ENCODE peak calls at places on chromosomes 6 and 20, in eight cellular contexts. V is endothelial cell of umbilical vein, P is A549, T is GM12878, C is HCT116, X is HepG2, U is H1, E is SK-N-SH. Z is an unnamed sample.
A peak's percentile ranks its signal among the peaks of the same experiment; 100 is the strongest.

GRCh38 chr6:44056392-44057237 is 70.6 kb downstream of the MRPL14 start:
- DNase-seq in V (peak; percentile 63), P (no peak), T (no peak), C (no peak), X (no peak), U (no peak), E (peak; percentile 83), Z (no peak)

GRCh38 chr6:96522469-96523009 is 933 bp downstream of the UFL1 start:
- DNase-seq in V (peak; percentile 40), P (peak; percentile 9), T (no peak), C (no peak), X (peak; percentile 22), U (no peak), E (peak; percentile 7), Z (peak; percentile 54)

GRCh38 chr6:160421854-160422253 is 73.7 kb downstream of the SLC22A3 start:
- DNase-seq in V (no peak), P (no peak), T (no peak), C (no peak), X (no peak), U (no peak), E (no peak), Z (no peak)

GRCh38 chr20:54122189-54122588 is 51.6 kb downstream of the CYP24A1 start:
- DNase-seq in V (no peak), P (peak; percentile 66), T (no peak), C (no peak), X (no peak), U (no peak), E (no peak), Z (no peak)

GRCh38 chr6:99905209-99906106 is 88.6 kb downstream of the MCHR2 start:
- DNase-seq in V (peak; percentile 47), P (peak; percentile 53), T (no peak), C (peak; percentile 60), X (peak; percentile 46), U (no peak), E (peak; percentile 24), Z (peak; percentile 60)

GRCh38 chr6:116020738-116021137 is 40.0 kb downstream of the FRK start:
- DNase-seq in V (no peak), P (no peak), T (no peak), C (no peak), X (no peak), U (no peak), E (no peak), Z (no peak)

GRCh38 chr6:33147807-33148666 is 44.2 kb downstream of the COL11A2 start:
- DNase-seq in V (peak; percentile 49), P (peak; percentile 46), T (no peak), C (peak; percentile 54), X (peak; percentile 51), U (no peak), E (peak; percentile 63), Z (peak; percentile 45)

GRCh38 chr6:64254558-64254957 is 619.0 kb downstream of the PHF3 start:
- DNase-seq in V (peak; percentile 32), P (no peak), T (no peak), C (no peak), X (peak; percentile 10), U (no peak), E (no peak), Z (no peak)

GRCh38 chr6:26304213-26305096 is 60.5 kb upstream of the BTN3A2 start:
- DNase-seq in V (no peak), P (peak; percentile 91), T (no peak), C (peak; percentile 81), X (no peak), U (no peak), E (no peak), Z (peak; percentile 85)

GRCh38 chr20:48604426-48604825 is 223.4 kb downstream of the PREX1 start:
- DNase-seq in V (no peak), P (no peak), T (no peak), C (no peak), X (no peak), U (no peak), E (no peak), Z (no peak)

GRCh38 chr6:34955447-34955846 is 66.4 kb downstream of the ANKS1A start:
- DNase-seq in V (peak; percentile 39), P (no peak), T (no peak), C (no peak), X (no peak), U (no peak), E (no peak), Z (peak; percentile 72)

GRCh38 chr20:22450540-22450939 is 133.8 kb downstream of the FOXA2 start:
- DNase-seq in V (no peak), P (no peak), T (no peak), C (no peak), X (no peak), U (no peak), E (no peak), Z (no peak)

GRCh38 chr20:19934792-19935491 is 82.2 kb upstream of the NAA20 start:
- DNase-seq in V (peak; percentile 94), P (peak; percentile 74), T (no peak), C (no peak), X (no peak), U (no peak), E (no peak), Z (peak; percentile 43)

GRCh38 chr20:62560162-62560561 is 82.1 kb upstream of the SLCO4A1 start:
- DNase-seq in V (no peak), P (no peak), T (no peak), C (no peak), X (no peak), U (no peak), E (no peak), Z (no peak)

GRCh38 chr6:88184921-88185320 is 18.8 kb upstream of the CNR1 start:
- DNase-seq in V (no peak), P (no peak), T (no peak), C (no peak), X (no peak), U (no peak), E (no peak), Z (no peak)

GRCh38 chr20:38116409-38117165 is 48.5 kb downstream of the TGM2 start:
- DNase-seq in V (no peak), P (no peak), T (no peak), C (no peak), X (no peak), U (no peak), E (no peak), Z (no peak)

GRCh38 chr20:38113401-38114325 is 51.4 kb downstream of the TGM2 start:
- DNase-seq in V (no peak), P (peak; percentile 67), T (no peak), C (peak; percentile 27), X (peak; percentile 78), U (peak; percentile 79), E (no peak), Z (peak; percentile 82)

GRCh38 chr20:38114353-38114791 is 50.7 kb downstream of the TGM2 start:
- DNase-seq in V (no peak), P (peak; percentile 47), T (no peak), C (no peak), X (no peak), U (peak; percentile 22), E (no peak), Z (no peak)

GRCh38 chr20:38115896-38116295 is 49.2 kb downstream of the TGM2 start:
- DNase-seq in V (no peak), P (no peak), T (no peak), C (no peak), X (no peak), U (no peak), E (no peak), Z (no peak)

DNA sequence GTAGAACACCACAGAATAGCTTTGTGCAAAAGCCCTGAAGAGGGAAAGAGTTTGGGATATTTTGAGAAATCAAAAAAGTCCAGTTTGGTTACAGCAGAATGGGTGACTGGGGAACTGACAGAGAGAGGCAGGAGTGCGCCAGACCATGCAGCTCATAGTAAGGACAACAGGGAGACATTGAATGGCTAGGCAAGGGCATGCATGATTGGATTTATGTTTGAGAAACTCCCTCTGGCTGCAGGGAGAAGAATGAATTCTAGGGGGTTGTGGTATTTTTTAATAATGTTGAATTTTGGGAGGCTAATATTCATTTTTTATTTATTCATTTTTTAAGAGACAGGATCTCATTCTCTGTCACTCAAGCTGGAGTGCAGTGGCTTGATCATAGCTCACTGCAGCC is 49.9 kb downstream of the TGM2 start:
- DNase-seq in V (no peak), P (no peak), T (no peak), C (no peak), X (no peak), U (peak; percentile 22), E (no peak), Z (no peak)
- TF ChIP-seq CTCF in V (no peak), P (peak; percentile 6), T (peak; percentile 24), C (peak; percentile 24), X (no peak), U (no peak), E (peak; percentile 24), Z (no peak)

GRCh38 chr6:158290659-158291058 is 21.6 kb upstream of the TULP4 start:
- DNase-seq in V (no peak), P (no peak), T (peak; percentile 39), C (no peak), X (no peak), U (no peak), E (no peak), Z (no peak)
- TF ChIP-seq MAX in V (no peak), P (no peak), T (no peak), C (no peak), X (no peak), U (no peak), E (no peak), Z (no peak)

GRCh38 chr6:109612268-109612667 is 78.7 kb downstream of the AK9 start:
- DNase-seq in V (no peak), P (no peak), T (no peak), C (no peak), X (no peak), U (no peak), E (no peak), Z (no peak)

GRCh38 chr6:109606362-109606761 is 84.6 kb downstream of the AK9 start:
- DNase-seq in V (no peak), P (no peak), T (no peak), C (no peak), X (no peak), U (no peak), E (no peak), Z (no peak)

GRCh38 chr6:109610555-109610954 is 80.4 kb downstream of the AK9 start:
- DNase-seq in V (peak; percentile 8), P (no peak), T (no peak), C (no peak), X (no peak), U (no peak), E (no peak), Z (no peak)

GRCh38 chr6:109609737-109610136 is 81.3 kb downstream of the AK9 start:
- DNase-seq in V (no peak), P (no peak), T (no peak), C (no peak), X (no peak), U (no peak), E (no peak), Z (no peak)

GRCh38 chr6:109611502-109611901 is 79.5 kb downstream of the AK9 start:
- DNase-seq in V (no peak), P (no peak), T (no peak), C (no peak), X (no peak), U (no peak), E (no peak), Z (no peak)
- H3K4me3 ChIP-seq in V (no peak overlapping the region), P (no peak overlapping the region), T (no peak overlapping the region), C (no peak overlapping the region), X (no peak overlapping the region), U (no peak overlapping the region), E (no peak overlapping the region), Z (no peak overlapping the region)

GRCh38 chr6:119962505-119962904 is 612.9 kb upstream of the MAN1A1 start:
- DNase-seq in V (no peak), P (no peak), T (no peak), C (no peak), X (no peak), U (no peak), E (no peak), Z (no peak)

GRCh38 chr6:119965900-119966299 is 616.3 kb upstream of the MAN1A1 start:
- DNase-seq in V (no peak), P (no peak), T (no peak), C (no peak), X (no peak), U (no peak), E (no peak), Z (no peak)

GRCh38 chr6:119966484-119966883 is 616.9 kb upstream of the MAN1A1 start:
- DNase-seq in V (no peak), P (no peak), T (no peak), C (no peak), X (peak; percentile 14), U (peak; percentile 83), E (no peak), Z (peak; percentile 46)
- TF ChIP-seq CTCF in V (no peak), P (no peak), T (peak; percentile 56), C (peak; percentile 9), X (peak; percentile 54), U (peak; percentile 80), E (peak; percentile 12), Z (peak; percentile 47)

Z was measured in NB4.